ENCODE peak calls at places on chromosomes 11 and 22, in six cellular contexts. O is heart right ventricle, L is mesendoderm, D is A549, X is neuronal stem cell, Z is lower lobe of right lung. N is an unnamed sample. For H3K4me1, the result is how much of the 10 kb centered on the place peaks cover.

GRCh38 chr22:42930810-42931420 is 73.8 kb upstream of the ARFGAP3 start:
- DNase-seq in O (peak), L (peak), D (no peak), X (no peak), Z (no peak), N (no peak)

GRCh38 chr11:47716692-47717091 is 1.5 kb upstream of the AGBL2 start:
- DNase-seq in O (no peak), L (no peak), D (no peak), X (no peak), Z (no peak), N (no peak)

GRCh38 chr11:119728226-119728626 is 774 bp downstream of the NECTIN1 start:
- DNase-seq in O (no peak), L (no peak), D (peak), X (peak), Z (no peak), N (no peak)

GRCh38 chr11:47378011-47378835 is at the start of gene SPI1:
- DNase-seq in O (peak), L (peak), D (no peak), X (no peak), Z (peak), N (peak)

GRCh38 chr11:68297812-68298658 is 14.4 kb upstream of the LRP5 start:
- DNase-seq in O (peak), L (peak), D (peak), X (peak), Z (peak), N (peak)

GRCh38 chr11:68373189-68373809 is 60.9 kb downstream of the LRP5 start:
- DNase-seq in O (peak), L (no peak), D (no peak), X (no peak), Z (no peak), N (peak)

GRCh38 chr22:37169947-37170688 is 17.9 kb downstream of the C1QTNF6 start:
- DNase-seq in O (no peak), L (no peak), D (no peak), X (no peak), Z (peak), N (no peak)

GRCh38 chr11:27216268-27217149 is 146.5 kb downstream of the CCDC34 start:
- DNase-seq in O (peak), L (no peak), D (no peak), X (no peak), Z (peak), N (peak)

GRCh38 chr22:44746061-44746789 is 6.2 kb upstream of the ARHGAP8 start:
- DNase-seq in O (no peak), L (no peak), D (no peak), X (no peak), Z (no peak), N (no peak)

GRCh38 chr11:16792426-16792825 is 54.0 kb downstream of the C11orf58 start:
- DNase-seq in O (no peak), L (no peak), D (no peak), X (no peak), Z (no peak), N (no peak)

GRCh38 chr11:128877726-128878125 is 10.6 kb upstream of the KCNJ1 start:
- DNase-seq in O (no peak), L (no peak), D (no peak), X (no peak), Z (no peak), N (no peak)

GRCh38 chr11:17921620-17922473 is 91.0 kb downstream of the SERGEF start:
- DNase-seq in O (no peak), L (no peak), D (no peak), X (no peak), Z (no peak), N (no peak)

GRCh38 chr11:110715541-110715940 is 3.3 kb upstream of the ARHGAP20 start:
- DNase-seq in O (no peak), L (no peak), D (no peak), X (no peak), Z (no peak), N (no peak)

GRCh38 chr11:20057055-20057943 is 103.0 kb downstream of the DBX1 start:
- DNase-seq in O (no peak), L (no peak), D (no peak), X (no peak), Z (no peak), N (no peak)

GRCh38 chr11:109298865-109299264 is 123.1 kb upstream of the C11orf87 start:
- DNase-seq in O (no peak), L (no peak), D (no peak), X (no peak), Z (no peak), N (no peak)

GRCh38 chr11:75320046-75320618 is 31.3 kb downstream of the ARRB1 start:
- DNase-seq in O (no peak), L (no peak), D (no peak), X (no peak), Z (peak), N (peak)
- H3K4me1 ChIP-seq in O (under half), L (under half), D (under half), X (under half), Z (half or more), N (under half)

DNA sequence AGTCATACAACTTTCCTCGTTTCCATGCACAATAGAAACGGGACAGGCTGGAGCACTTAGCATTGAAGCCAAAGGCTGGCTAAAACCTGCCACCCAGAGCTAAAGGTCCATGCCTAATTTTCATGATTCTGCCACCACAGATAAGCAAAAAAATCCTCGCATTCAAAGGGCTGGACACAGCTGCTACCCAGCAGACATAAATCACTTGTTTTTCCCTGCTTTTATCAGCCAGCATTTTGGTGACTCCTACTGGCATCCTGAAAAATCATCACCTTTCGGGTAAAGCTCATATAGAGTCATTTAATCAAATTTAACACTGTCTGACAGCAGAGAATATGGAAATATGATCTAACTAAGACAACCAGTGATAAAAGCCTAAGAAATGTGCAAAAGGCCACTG is 37.9 kb downstream of the ALG9 start:
- DNase-seq in O (no peak), L (no peak), D (no peak), X (no peak), Z (no peak), N (no peak)
- H3K4me1 ChIP-seq in O (under half), L (under half), D (under half), X (under half), Z (under half), N (under half)

GRCh38 chr22:31244943-31245451 is 32.9 kb downstream of the LIMK2 start:
- DNase-seq in O (no peak), L (no peak), D (no peak), X (no peak), Z (no peak), N (no peak)

GRCh38 chr22:31248138-31248745 is 36.1 kb downstream of the LIMK2 start:
- DNase-seq in O (peak), L (peak), D (no peak), X (peak), Z (peak), N (peak)

GRCh38 chr22:31244044-31244942 is 32.2 kb downstream of the LIMK2 start:
- DNase-seq in O (no peak), L (peak), D (peak), X (no peak), Z (no peak), N (no peak)

GRCh38 chr22:31247726-31248125 is 35.6 kb downstream of the LIMK2 start:
- DNase-seq in O (no peak), L (no peak), D (no peak), X (no peak), Z (no peak), N (no peak)

GRCh38 chr22:31246687-31247086 is 34.6 kb downstream of the LIMK2 start:
- DNase-seq in O (no peak), L (no peak), D (no peak), X (no peak), Z (no peak), N (no peak)
- H3K4me1 ChIP-seq in O (under half), L (under half), D (under half), X (under half), Z (half or more), N (under half)

DNA sequence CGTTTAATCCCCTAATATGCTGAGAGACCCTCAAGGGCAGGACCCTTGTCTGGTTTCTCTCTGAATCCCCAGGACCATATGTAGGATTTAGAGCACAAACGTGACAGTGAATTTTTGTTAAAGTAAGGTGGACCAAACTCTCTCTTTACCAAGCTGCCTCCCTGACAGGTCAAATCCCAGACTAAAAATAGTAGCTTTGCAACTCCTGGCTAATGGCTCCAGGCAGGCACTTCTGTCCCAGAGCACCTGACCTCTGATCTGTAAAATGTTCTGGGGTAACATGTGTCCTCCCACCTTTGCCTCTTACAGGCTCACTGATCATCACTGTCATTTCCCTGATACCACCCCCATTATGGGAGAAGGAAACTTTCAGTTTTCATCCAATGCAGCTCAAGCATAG is 152.3 kb downstream of the SPON1 start:
- DNase-seq in O (no peak), L (no peak), D (no peak), X (no peak), Z (no peak), N (no peak)
- H3K4me1 ChIP-seq in O (under half), L (under half), D (under half), X (under half), Z (under half), N (under half)

DNA sequence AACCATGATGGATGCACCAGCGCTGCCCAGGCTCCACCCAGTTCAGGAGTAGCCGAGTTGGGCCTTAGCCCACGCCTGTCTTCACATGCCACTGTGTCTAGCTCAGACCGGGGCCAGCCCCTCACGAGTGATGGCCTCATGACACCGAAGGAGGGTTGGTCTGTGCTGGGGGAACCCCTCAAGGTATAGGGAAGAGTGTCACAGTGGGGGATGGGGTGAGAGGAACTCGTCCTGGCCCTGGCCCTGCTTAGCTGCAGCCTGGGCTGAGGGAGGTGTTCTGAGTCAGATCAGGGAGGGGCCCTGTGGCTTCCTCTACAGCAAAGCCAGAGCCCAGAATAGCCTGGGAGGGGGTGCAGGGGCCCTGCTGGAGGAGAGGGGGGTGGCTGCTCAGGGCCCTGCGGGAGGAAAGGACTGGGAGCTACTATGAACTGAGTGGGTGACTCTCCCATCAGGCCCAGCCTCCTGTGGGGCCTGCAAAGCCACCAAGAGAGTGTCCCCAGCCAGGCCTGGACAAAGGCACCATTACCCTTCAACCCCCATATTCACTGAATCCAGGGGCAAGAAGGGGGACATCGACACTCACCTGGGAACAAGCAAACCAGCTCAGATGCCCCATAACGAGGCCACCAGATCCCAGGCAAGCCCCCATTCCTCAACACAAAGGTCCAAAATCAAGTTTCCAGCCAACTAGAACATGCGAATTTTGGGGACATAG is 41.2 kb downstream of the IGLL5 start:
- DNase-seq in O (peak), L (peak), D (no peak), X (no peak), Z (peak), N (peak)
- H3K4me1 ChIP-seq in O (under half), L (under half), D (under half), X (under half), Z (under half), N (under half)

DNA sequence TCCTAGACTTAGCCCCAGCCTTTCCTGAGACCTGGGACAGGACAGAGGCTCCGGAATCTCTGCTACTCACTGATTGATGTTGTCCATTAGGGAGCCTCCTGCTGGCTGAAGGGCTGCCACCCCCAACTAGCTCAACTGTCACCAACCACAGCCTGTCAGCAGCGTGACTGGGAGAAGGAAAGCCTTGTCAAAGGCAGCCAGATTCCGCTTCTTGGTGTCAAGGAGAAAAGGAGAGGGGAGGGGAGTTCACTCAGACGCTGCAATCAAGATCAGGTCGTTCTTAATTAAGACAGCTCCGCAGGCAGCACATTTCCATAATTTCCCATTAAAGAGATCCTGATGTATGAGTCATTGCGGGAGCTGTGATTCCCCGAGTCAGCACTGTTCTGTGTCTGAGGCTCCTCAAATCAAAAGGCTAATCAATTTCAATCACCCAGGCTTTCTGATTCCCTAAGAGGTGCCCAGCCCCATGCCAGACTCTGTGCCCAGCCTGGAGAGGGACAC is 152.8 kb upstream of the ZBED5 start:
- DNase-seq in O (peak), L (peak), D (peak), X (peak), Z (peak), N (peak)
- H3K4me1 ChIP-seq in O (under half), L (under half), D (under half), X (under half), Z (under half), N (under half)

DNA sequence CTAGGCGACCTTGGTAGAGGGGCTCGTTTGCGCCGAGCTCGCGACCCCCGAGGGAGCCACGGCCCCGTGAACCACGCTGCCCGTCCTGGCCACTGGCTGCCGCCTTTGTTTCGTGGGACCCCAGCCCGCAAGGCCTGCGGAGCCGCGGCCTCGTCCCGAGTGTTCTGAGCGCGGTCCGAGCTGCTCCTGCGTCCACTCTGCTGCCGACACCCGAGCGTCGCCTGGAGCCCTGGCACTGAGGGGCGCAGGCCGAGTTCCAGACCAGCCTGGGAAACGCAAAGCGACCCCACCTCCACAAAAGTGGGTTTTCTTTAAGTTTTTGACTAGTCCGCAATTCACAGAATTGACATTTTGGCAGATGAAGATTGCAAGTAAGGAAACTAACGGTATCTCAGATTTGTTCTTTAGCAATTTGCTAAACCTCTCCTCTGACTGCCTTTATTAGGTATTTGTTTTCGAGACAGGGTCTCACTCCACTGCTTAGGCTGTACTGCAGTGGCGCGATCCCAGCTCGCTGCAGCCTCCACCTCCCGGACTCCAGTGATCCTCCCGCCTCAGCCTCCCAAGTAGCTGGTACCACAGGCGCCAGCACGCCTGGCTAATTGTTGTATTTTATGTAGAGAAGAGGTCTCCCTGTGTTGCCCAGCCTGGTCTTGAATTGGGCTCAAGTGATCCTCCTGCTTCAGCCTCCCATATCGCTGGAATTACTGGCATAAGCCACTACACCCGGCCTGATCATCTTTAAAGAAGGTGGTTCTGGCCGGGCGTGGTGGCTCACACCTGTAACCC is 879 bp upstream of the RNH1 start:
- DNase-seq in O (no peak), L (peak), D (no peak), X (no peak), Z (no peak), N (no peak)
- H3K4me1 ChIP-seq in O (under half), L (under half), D (under half), X (under half), Z (under half), N (under half)

GRCh38 chr22:38757464-38757757 is 1.6 kb upstream of the SUN2 start:
- DNase-seq in O (no peak), L (peak), D (no peak), X (no peak), Z (no peak), N (no peak)

GRCh38 chr22:38754247-38755154 is 1.3 kb downstream of the SUN2 start:
- DNase-seq in O (no peak), L (peak), D (no peak), X (no peak), Z (peak), N (peak)

GRCh38 chr22:38756631-38757463 is 1.0 kb upstream of the SUN2 start:
- DNase-seq in O (no peak), L (no peak), D (no peak), X (no peak), Z (peak), N (no peak)

GRCh38 chr22:38755155-38755910 is 465 bp downstream of the SUN2 start:
- DNase-seq in O (peak), L (peak), D (peak), X (peak), Z (peak), N (peak)

GRCh38 chr22:38755911-38756532 is at the start of gene SUN2:
- DNase-seq in O (peak), L (peak), D (peak), X (peak), Z (peak), N (peak)
- H3K4me1 ChIP-seq in O (under half), L (under half), D (under half), X (under half), Z (half or more), N (under half)

DNA sequence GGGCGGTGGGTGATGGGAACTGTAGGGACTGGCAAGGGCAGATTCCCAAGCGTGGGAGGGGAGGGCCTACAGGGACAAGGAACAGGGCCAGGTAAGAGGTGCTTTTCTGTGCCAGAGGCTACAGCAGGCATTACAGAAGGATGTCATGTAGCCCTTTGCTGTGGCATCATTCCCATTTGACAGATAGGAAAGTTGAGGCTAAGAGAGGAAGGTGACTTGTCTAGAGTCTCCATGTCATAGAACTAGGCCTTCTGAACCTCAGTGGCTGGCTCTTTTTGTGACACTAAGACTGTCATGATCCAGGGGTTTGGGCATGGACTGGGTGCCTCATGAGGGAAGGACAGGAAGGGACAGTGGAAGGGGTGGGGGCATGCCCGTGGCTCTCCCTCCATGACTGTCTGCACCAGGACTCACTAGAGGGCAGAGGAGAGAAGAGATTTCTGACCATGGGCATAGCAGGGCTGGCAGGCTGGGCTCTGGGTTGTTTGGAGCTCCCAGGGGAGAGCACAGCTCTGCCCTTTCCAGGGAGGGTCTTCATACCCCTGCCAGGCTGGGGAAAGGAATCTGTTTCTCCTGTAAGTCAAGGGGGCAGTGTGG is 3.2 kb downstream of the MMP11 start:
- DNase-seq in O (no peak), L (no peak), D (no peak), X (no peak), Z (no peak), N (no peak)
- H3K4me1 ChIP-seq in O (under half), L (under half), D (under half), X (under half), Z (under half), N (under half)